ENCODE peak calls at places on chromosomes 12 and 14, in four cellular contexts. J is K562, F is GM12878, C is H1. X is an unnamed sample.

GRCh38 chr14:88005978-88006851 is 1.3 kb downstream of the GPR65 start:
- DNase-seq in J (no peak), F (peak), C (no peak), X (no peak)

GRCh38 chr12:10285919-10286318 is 21.8 kb upstream of the KLRD1 start:
- DNase-seq in J (no peak), F (no peak), C (no peak), X (no peak)

GRCh38 chr14:52840916-52841315 is 49.5 kb upstream of the GNPNAT1 start:
- DNase-seq in J (no peak), F (no peak), C (no peak), X (peak)

GRCh38 chr12:112980491-112981158 is 2.3 kb downstream of the OAS2 start:
- DNase-seq in J (no peak), F (no peak), C (no peak), X (no peak)

GRCh38 chr14:59254146-59254910 is 65.9 kb downstream of the DAAM1 start:
- DNase-seq in J (no peak), F (no peak), C (no peak), X (peak)

GRCh38 chr14:90620540-90621204 is 195.6 kb downstream of the TTC7B start:
- DNase-seq in J (no peak), F (no peak), C (no peak), X (no peak)

GRCh38 chr14:100872241-100872640 is 31.3 kb downstream of the RTL1 start:
- DNase-seq in J (peak), F (no peak), C (no peak), X (peak)

GRCh38 chr12:114688256-114688845 is 4.4 kb upstream of the TBX3 start:
- DNase-seq in J (no peak), F (no peak), C (no peak), X (no peak)

GRCh38 chr12:105523164-105524057 is 192.9 kb downstream of the C12orf75 start:
- DNase-seq in J (no peak), F (no peak), C (no peak), X (peak)

GRCh38 chr14:26773906-26774593 is 176.2 kb upstream of the NOVA1 start:
- DNase-seq in J (no peak), F (no peak), C (no peak), X (no peak)

GRCh38 chr12:10220398-10221077 is 7.9 kb downstream of the GABARAPL1 start:
- DNase-seq in J (no peak), F (no peak), C (no peak), X (peak)

GRCh38 chr14:20848955-20849570 is 42.1 kb upstream of the RNASE3 start:
- DNase-seq in J (no peak), F (no peak), C (no peak), X (no peak)

GRCh38 chr14:61677469-61677868 is 17.8 kb upstream of the HIF1A start:
- DNase-seq in J (no peak), F (no peak), C (no peak), X (no peak)

GRCh38 chr14:21098134-21098891 is at the start of gene ZNF219:
- DNase-seq in J (peak), F (no peak), C (peak), X (peak)

GRCh38 chr12:42270596-42270995 is 32.5 kb upstream of the YAF2 start:
- DNase-seq in J (no peak), F (no peak), C (no peak), X (no peak)

GRCh38 chr12:109741286-109741969 is 27.8 kb downstream of the FAM222A start:
- DNase-seq in J (no peak), F (no peak), C (no peak), X (no peak)

GRCh38 chr14:91402278-91403068 is 15.1 kb downstream of the CCDC88C start:
- DNase-seq in J (peak), F (no peak), C (no peak), X (no peak)

GRCh38 chr12:98439471-98440164 is 75.8 kb upstream of the TMPO start:
- DNase-seq in J (no peak), F (no peak), C (no peak), X (no peak)

GRCh38 chr14:101844219-101844618 is 82.7 kb downstream of the PPP2R5C start:
- DNase-seq in J (no peak), F (no peak), C (no peak), X (no peak)

GRCh38 chr12:15193927-15194326 is 27.3 kb downstream of the RERG start:
- DNase-seq in J (no peak), F (no peak), C (no peak), X (no peak)

GRCh38 chr12:79435742-79436141 is 255.0 kb downstream of the PAWR start:
- DNase-seq in J (no peak), F (no peak), C (no peak), X (no peak)

GRCh38 chr12:107317751-107318553 is 224.6 kb upstream of the CRY1 start:
- DNase-seq in J (peak), F (no peak), C (peak), X (peak)

GRCh38 chr14:27253946-27254345 is 656.1 kb upstream of the NOVA1 start:
- DNase-seq in J (no peak), F (no peak), C (no peak), X (no peak)

GRCh38 chr14:31388687-31389413 is 31.5 kb downstream of the HEATR5A start:
- DNase-seq in J (no peak), F (no peak), C (no peak), X (peak)

GRCh38 chr12:52333321-52333720 is 12.1 kb upstream of the KRT83 start:
- DNase-seq in J (no peak), F (no peak), C (no peak), X (no peak)

GRCh38 chr12:57476162-57476992 is 3.3 kb downstream of the ARHGAP9 start:
- DNase-seq in J (no peak), F (no peak), C (no peak), X (no peak)

GRCh38 chr12:2641209-2641608 is 153.6 kb upstream of the FKBP4 start:
- DNase-seq in J (peak), F (no peak), C (no peak), X (peak)

GRCh38 chr12:64826234-64826633 is 1.8 kb downstream of the TBC1D30 start:
- DNase-seq in J (peak), F (peak), C (no peak), X (peak)

DNA sequence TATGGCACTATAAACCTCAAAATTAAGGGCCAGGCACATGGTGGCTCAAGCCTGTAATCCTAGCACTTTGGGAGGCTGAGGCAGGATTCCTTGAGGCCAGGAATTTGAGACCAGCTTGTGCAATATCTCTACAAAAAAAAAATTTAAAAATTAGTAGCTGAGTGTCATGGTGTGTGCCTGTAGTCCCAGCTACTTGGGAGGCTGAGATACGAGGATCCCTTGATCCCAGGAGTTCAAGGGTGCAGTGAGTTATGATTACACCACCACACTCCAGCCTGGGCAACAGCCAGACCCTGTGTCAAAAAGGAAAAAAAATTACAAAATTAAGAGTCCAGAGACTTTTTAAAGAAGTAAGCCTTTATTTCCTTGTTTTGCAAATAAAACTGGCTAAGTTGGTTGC is 1.8 kb upstream of the GCN1 start:
- DNase-seq in J (no peak), F (no peak), C (no peak), X (no peak)
- TF ChIP-seq CHD1 in J (no peak), F (no peak), C (no peak), X (no peak)

GRCh38 chr14:78202178-78202577 is 32.0 kb downstream of the NRXN3 start:
- DNase-seq in J (no peak), F (no peak), C (no peak), X (no peak)
- TF ChIP-seq CHD1 in J (no peak), F (no peak), C (no peak), X (no peak)

DNA sequence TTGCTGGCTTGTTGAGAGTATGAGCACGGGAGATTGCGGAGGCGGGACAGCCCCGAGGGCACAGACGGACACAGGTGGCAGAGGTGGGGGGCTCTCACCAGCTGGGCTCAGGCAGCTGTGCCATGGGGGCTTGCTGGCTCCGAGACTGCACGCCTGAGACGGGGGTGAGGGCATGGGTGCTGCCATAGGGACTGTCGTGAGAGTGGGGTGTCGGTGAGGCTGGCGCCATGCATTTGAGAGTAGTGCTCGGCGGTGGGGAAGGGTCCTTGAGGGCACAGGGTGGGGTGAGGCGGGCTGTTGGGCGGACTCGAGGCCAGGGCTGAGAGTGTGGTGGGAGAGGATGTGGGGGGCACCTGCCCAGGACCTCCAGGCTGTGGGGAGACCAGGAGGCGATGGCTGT is 40.7 kb upstream of the TEX22 start:
- DNase-seq in J (no peak), F (no peak), C (no peak), X (no peak)
- TF ChIP-seq CHD1 in J (no peak), F (no peak), C (no peak), X (no peak)

DNA sequence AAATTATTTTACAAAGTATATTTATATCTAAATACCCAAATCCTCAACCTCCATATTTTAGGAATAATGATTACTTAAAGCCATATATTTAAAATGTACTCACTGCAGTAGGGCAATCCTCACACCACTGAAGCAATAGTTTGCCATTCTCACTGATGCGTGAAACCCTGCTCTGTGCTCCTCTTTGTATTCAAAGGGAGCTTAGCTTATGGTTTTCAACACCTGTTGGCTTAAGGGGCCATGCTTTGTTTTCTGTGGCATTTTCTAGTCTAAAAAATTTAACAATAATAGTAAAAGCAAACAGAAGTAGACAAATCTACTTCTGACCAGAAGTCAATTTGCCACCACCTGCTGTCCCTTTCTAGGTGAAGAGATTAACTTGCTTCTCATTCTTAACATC is 294.6 kb downstream of the FLRT2 start:
- DNase-seq in J (no peak), F (no peak), C (no peak), X (no peak)
- TF ChIP-seq CHD1 in J (no peak), F (no peak), C (no peak), X (no peak)

DNA sequence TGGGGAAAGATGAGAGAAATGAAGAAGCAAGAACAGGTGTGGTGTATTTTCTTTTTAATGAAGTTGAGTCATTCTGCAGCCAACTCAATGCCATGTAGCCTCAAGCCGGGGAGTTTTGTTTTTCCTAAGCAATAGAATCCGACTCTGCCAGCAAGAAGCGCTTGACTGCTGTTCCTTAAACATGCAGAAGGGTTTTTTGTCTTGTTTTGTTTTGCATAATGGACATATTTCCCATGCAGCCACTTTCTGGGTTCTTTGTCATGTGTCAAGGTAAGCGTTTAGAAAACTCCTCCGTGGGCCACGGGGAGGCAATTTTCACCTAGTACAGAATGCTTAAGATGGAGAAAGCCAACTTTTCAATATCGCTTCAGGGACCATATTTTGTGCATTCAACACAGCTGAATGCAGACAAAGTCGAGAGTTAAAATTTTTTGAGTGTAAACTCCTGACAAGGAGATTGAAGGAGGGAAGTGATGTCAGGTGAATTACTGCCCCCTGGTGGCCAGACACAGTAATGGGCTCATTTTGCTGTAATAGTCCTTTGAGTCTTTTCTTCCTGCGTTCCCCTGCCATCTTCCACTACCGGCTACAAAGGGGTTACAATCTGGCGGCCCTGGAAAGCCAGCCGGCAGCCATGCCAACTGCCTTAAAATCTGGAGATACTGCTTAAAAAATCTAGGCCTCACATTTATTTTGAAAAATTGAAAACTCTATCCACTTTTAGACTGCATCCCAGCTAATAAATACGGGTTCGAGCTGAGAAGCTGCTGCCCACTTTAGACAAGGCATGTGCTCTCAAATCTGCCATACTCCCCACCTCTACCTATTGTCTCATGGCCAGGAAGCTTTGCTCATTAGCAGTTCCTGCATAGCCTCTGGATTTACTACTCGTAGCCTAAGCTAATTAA is 3.2 kb upstream of the FICD start:
- DNase-seq in J (peak), F (peak), C (peak), X (peak)
- TF ChIP-seq CHD1 in J (no peak), F (no peak), C (no peak), X (no peak)

GRCh38 chr12:12427568-12427967 is 70.7 kb downstream of the BORCS5 start:
- DNase-seq in J (no peak), F (no peak), C (no peak), X (no peak)
- TF ChIP-seq CHD1 in J (no peak), F (no peak), C (no peak), X (no peak)

X was measured in IMR-90.